ENCODE peak calls at places on chromosomes 1 and 21, in five cellular contexts. R is stimulated activated naive CD8-positive, alpha-beta T cell treated with anti-CD3 and anti-CD28 coated beads, Interleukin-15, Interleukin-2, amounts not matched to agents 100 U/mL and 50 U/mL, for 24 hours; S is T-helper 17 cell; H is NCI-H1694; N is EL. C is an unnamed sample.
A peak's percentile ranks its signal among the peaks of the same experiment; 100 is the strongest.

GRCh38 chr1:232339077-232339476 is 290.9 kb downstream of the SIPA1L2 start:
- DNase-seq in R (no peak), S (no peak), H (peak; percentile 90), N (no peak), C (no peak)

GRCh38 chr1:210448293-210448892 is 119.7 kb downstream of the HHAT start:
- DNase-seq in R (peak; percentile 22), S (no peak), H (peak; percentile 86), N (peak; percentile 64), C (peak; percentile 44)

GRCh38 chr21:44466996-44467858 is 11.9 kb downstream of the LRRC3 start:
- DNase-seq in R (no peak), S (no peak), H (no peak), N (no peak), C (no peak)

GRCh38 chr1:239224100-239224499 is 162.3 kb upstream of the CHRM3 start:
- DNase-seq in R (no peak), S (no peak), H (no peak), N (no peak), C (no peak)

GRCh38 chr1:181987334-181987870 is 74.1 kb downstream of the ZNF648 start:
- DNase-seq in R (no peak), S (no peak), H (no peak), N (no peak), C (no peak)

GRCh38 chr1:158028956-158029355 is 35.5 kb downstream of the KIRREL1 start:
- DNase-seq in R (no peak), S (no peak), H (no peak), N (peak; percentile 65), C (no peak)

GRCh38 chr1:40612345-40612831 is 53.1 kb downstream of the RIMS3 start:
- DNase-seq in R (peak; percentile 74), S (peak; percentile 62), H (peak; percentile 63), N (peak; percentile 64), C (peak; percentile 33)

GRCh38 chr1:54292015-54292739 is 92.2 kb downstream of the MRPL37 start:
- DNase-seq in R (no peak), S (no peak), H (no peak), N (no peak), C (no peak)

GRCh38 chr21:32499249-32500055 is 85.9 kb downstream of the TCP10L start:
- DNase-seq in R (no peak), S (no peak), H (no peak), N (peak; percentile 79), C (no peak)

GRCh38 chr1:198937231-198938031 is 298.6 kb downstream of the PTPRC start:
- DNase-seq in R (peak; percentile 32), S (no peak), H (no peak), N (peak; percentile 92), C (peak; percentile 71)

GRCh38 chr1:7425229-7425628 is 345.9 kb upstream of the VAMP3 start:
- DNase-seq in R (no peak), S (no peak), H (no peak), N (no peak), C (no peak)

GRCh38 chr1:31671556-31672201 is 27.0 kb upstream of the PEF1 start:
- DNase-seq in R (no peak), S (no peak), H (no peak), N (no peak), C (no peak)